ENCODE peak calls at places on chromosomes 1 and 21, in six cellular contexts. N, J, D, O, K and V are unnamed samples. For H3K27me3, the result is how much of the 10 kb centered on the place peaks cover.

GRCh38 chr1:243493156-243494129 is 237.6 kb downstream of the SDCCAG8 start:
- DNase-seq in N (no peak), J (no peak), D (no peak), O (peak), K (no peak), V (no peak)

GRCh38 chr21:26041441-26042180 is 129.0 kb downstream of the APP start:
- DNase-seq in N (no peak), J (no peak), D (no peak), O (peak), K (no peak), V (no peak)

GRCh38 chr1:175043824-175044223 is 20.6 kb upstream of the MRPS14 start:
- DNase-seq in N (no peak), J (no peak), D (no peak), O (no peak), K (no peak), V (no peak)

GRCh38 chr1:247482747-247483146 is 24.8 kb upstream of the OR2B11 start:
- DNase-seq in N (no peak), J (no peak), D (no peak), O (no peak), K (no peak), V (no peak)

GRCh38 chr1:19437911-19438310 is 47.4 kb downstream of the CAPZB start:
- DNase-seq in N (peak), J (no peak), D (peak), O (peak), K (peak), V (peak)

GRCh38 chr1:101288491-101288944 is 51.7 kb downstream of the S1PR1 start:
- DNase-seq in N (peak), J (peak), D (peak), O (peak), K (peak), V (peak)

GRCh38 chr21:46127239-46128105 is 27.9 kb downstream of the FTCD start:
- DNase-seq in N (peak), J (no peak), D (peak), O (no peak), K (peak), V (peak)

GRCh38 chr1:113396585-113396984 is 6.3 kb downstream of the MAGI3 start:
- DNase-seq in N (no peak), J (peak), D (no peak), O (peak), K (no peak), V (no peak)

GRCh38 chr1:235513495-235514366 is 9.5 kb upstream of the B3GALNT2 start:
- DNase-seq in N (no peak), J (peak), D (peak), O (peak), K (peak), V (no peak)

DNA sequence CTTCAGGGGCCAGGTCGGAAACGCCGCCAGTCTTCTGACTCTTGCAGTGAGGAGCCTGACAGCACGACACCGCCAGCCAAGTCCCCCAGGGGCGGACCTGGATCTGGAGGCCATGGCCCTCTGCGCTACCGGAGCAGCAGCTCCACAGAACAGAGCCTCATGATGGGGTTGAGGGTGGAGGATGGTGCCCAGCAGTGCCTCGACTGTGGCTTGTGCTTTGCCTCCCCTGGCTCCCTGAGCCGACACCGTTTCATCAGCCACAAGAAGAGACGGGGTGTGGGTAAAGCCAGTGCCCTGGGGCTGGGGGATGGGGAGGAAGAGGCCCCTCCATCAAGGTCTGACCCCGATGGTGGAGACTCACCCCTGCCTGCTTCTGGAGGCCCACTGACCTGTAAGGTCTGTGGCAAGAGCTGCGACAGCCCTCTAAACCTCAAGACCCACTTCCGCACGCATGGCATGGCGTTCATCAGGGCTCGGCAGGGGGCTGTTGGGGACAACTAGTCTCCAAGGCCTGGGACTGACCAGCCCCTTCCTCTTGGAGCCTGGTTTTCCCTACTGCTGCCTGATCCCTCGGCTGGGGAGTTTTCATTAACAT is 8.7 kb downstream of the ZNF687 start:
- DNase-seq in N (no peak), J (no peak), D (no peak), O (no peak), K (no peak), V (no peak)
- TF ChIP-seq POLR2A in N (no peak), J (no peak), D (no peak), O (no peak), K (no peak), V (no peak)

DNA sequence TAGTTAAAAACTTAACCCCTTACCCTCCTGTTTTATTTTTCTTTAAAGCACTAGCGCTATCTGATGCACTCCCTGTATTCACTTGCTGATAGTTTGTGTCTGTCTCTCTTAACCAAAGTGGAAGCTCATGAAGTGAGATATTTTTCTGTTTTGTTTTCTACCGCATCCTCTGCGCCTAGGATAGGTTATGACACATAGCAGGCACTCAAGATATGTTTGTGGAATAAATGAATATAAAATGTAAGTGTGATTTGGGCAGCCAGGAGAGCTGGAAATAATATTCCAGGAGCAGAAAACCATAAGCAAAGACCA is 49.0 kb upstream of the MRPS6 start:
- DNase-seq in N (no peak), J (no peak), D (no peak), O (no peak), K (no peak), V (no peak)
- H3K27me3 ChIP-seq in N (under half), J (under half), D (under half), O (under half), K (under half), V (under half)

GRCh38 chr1:15701784-15702183 is 17.7 kb downstream of the PLEKHM2 start:
- DNase-seq in N (no peak), J (no peak), D (no peak), O (no peak), K (no peak), V (no peak)

GRCh38 chr1:15704526-15705183 is 20.5 kb downstream of the PLEKHM2 start:
- DNase-seq in N (no peak), J (no peak), D (no peak), O (no peak), K (no peak), V (peak)

GRCh38 chr1:15702722-15703550 is 18.8 kb downstream of the PLEKHM2 start:
- DNase-seq in N (no peak), J (no peak), D (peak), O (peak), K (no peak), V (peak)

GRCh38 chr1:15705184-15705566 is 21.1 kb downstream of the PLEKHM2 start:
- DNase-seq in N (no peak), J (no peak), D (no peak), O (no peak), K (no peak), V (no peak)

DNA sequence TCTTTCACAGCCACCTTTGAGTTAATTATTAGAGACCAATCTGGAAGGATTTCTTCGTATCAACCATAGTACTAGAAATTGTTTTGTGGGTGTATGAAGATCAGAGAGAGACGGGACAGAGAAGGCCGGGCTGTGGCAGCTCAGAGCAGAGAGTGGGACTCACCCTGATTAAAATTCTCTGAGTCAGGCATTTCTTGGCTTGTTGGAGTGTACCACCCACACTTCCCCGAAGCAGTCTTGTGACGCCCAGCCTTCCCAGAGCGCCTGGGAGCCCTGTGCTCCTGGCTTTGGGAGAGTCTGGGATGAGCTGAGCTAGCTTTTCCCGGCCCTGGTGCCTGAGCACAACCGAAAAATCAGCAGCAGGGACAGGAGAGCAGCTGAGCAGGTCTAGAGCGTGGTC is 19.4 kb downstream of the PLEKHM2 start:
- DNase-seq in N (peak), J (peak), D (peak), O (peak), K (peak), V (peak)
- TF ChIP-seq POLR2A in N (no peak), J (no peak), D (no peak), O (peak), K (no peak), V (peak)

GRCh38 chr1:90719321-90720136 is 2.4 kb upstream of the BARHL2 start:
- DNase-seq in N (no peak), J (no peak), D (no peak), O (no peak), K (no peak), V (no peak)

GRCh38 chr1:90720137-90720636 is 3.1 kb upstream of the BARHL2 start:
- DNase-seq in N (no peak), J (no peak), D (no peak), O (no peak), K (no peak), V (no peak)

GRCh38 chr1:90717356-90717664 is 208 bp upstream of the BARHL2 start:
- DNase-seq in N (no peak), J (no peak), D (no peak), O (no peak), K (no peak), V (no peak)

GRCh38 chr1:90717665-90718410 is 736 bp upstream of the BARHL2 start:
- DNase-seq in N (no peak), J (no peak), D (no peak), O (peak), K (no peak), V (no peak)

DNA sequence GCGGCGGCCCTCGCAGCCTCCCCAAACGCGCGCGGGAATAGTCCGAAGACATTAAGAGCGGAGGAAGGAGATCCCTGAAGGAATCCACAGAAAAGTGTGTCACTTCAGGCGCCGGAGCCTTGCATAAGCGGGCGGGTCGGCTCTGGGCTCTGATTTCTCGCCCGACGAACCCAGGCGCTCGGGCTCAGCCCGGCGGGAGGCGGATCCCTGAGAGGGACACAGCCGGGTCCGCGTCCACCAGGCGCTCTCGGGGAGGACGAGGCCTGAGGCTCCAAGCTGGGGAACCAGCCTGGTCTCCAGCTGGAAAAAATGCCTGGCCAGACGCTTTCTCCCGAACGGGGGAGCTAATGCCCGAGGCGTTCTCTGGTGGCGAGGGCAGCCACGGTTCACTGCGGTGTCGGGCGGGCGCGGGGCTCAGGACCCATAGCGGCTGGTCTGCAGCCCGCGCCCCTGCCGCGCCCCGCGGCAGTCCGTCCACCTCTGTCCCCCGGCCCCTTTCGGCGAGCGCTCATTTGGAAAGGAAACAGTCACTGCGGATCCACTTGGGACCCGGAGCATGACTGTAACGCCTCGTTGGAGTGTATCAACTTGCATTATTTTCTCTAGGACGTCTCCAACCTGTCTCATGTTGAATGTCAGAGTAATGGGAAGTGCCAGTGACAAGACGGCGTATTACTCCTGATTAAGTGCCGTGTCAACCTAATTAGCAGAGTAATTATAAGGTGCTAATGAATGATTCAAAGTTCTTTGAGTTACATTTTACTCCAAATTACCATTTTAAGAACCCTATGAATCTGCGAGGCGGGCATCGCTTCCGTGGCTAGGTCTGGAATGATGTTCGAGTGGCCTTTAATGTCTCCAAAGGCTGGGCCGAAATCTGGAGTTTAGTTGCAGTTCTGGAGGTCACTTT is 1.6 kb upstream of the BARHL2 start:
- DNase-seq in N (no peak), J (no peak), D (no peak), O (no peak), K (no peak), V (no peak)
- H3K27me3 ChIP-seq in N (half or more), J (half or more), D (half or more), O (half or more), K (half or more), V (under half)

GRCh38 chr1:20633190-20634064 is at the start of gene PINK1:
- DNase-seq in N (peak), J (peak), D (peak), O (peak), K (peak), V (peak)
- TF ChIP-seq POLR2A in N (no peak), J (peak), D (peak), O (peak), K (peak), V (no peak)